ENCODE peak calls at places on chromosomes 4 and X, in seven cellular contexts. One of them, this sample, is unnamed.

GRCh38 chr4:127533028-127533700 is 99.6 kb upstream of the INTU start:
- DNase-seq in spleen: no peak
- DNase-seq in endothelial cell of umbilical vein: peak; percentile 39
- DNase-seq in sigmoid colon: peak; percentile 79
- DNase-seq in transverse colon: peak; percentile 8
- DNase-seq in HCT116: no peak
- DNase-seq in prostate gland: no peak
- DNase-seq in this sample: no peak

GRCh38 chrX:110021180-110022022 is 18.5 kb downstream of the TMEM164 start:
- DNase-seq in spleen: no peak
- DNase-seq in endothelial cell of umbilical vein: peak; percentile 64
- DNase-seq in sigmoid colon: no peak
- DNase-seq in transverse colon: no peak
- DNase-seq in HCT116: no peak
- DNase-seq in prostate gland: no peak
- DNase-seq in this sample: no peak

GRCh38 chr4:2964077-2964471 is 703 bp downstream of the GRK4 start:
- DNase-seq in spleen: no peak
- DNase-seq in endothelial cell of umbilical vein: peak; percentile 28
- DNase-seq in sigmoid colon: no peak
- DNase-seq in transverse colon: no peak
- DNase-seq in HCT116: no peak
- DNase-seq in prostate gland: no peak
- DNase-seq in this sample: no peak

GRCh38 chrX:77628294-77629025 is 157.6 kb downstream of the ATRX start:
- DNase-seq in spleen: no peak
- DNase-seq in endothelial cell of umbilical vein: peak; percentile 2
- DNase-seq in sigmoid colon: no peak
- DNase-seq in transverse colon: no peak
- DNase-seq in HCT116: no peak
- DNase-seq in prostate gland: no peak
- DNase-seq in this sample: no peak

GRCh38 chrX:26845051-26845450 is 618.1 kb downstream of the PPP4R3C start:
- DNase-seq in spleen: no peak
- DNase-seq in endothelial cell of umbilical vein: peak; percentile 75
- DNase-seq in sigmoid colon: no peak
- DNase-seq in transverse colon: no peak
- DNase-seq in HCT116: no peak
- DNase-seq in prostate gland: no peak
- DNase-seq in this sample: no peak

GRCh38 chrX:12970691-12971202 is 4.2 kb upstream of the TMSB4X start:
- DNase-seq in spleen: peak; percentile 64
- DNase-seq in endothelial cell of umbilical vein: peak; percentile 84
- DNase-seq in sigmoid colon: no peak
- DNase-seq in transverse colon: no peak
- DNase-seq in HCT116: no peak
- DNase-seq in prostate gland: no peak
- DNase-seq in this sample: no peak

GRCh38 chrX:107508925-107509324 is 59.5 kb downstream of the FRMPD3 start:
- DNase-seq in spleen: no peak
- DNase-seq in endothelial cell of umbilical vein: no peak
- DNase-seq in sigmoid colon: no peak
- DNase-seq in transverse colon: no peak
- DNase-seq in HCT116: no peak
- DNase-seq in prostate gland: no peak
- DNase-seq in this sample: no peak

GRCh38 chrX:19183777-19184485 is 61.7 kb upstream of the ADGRG2 start:
- DNase-seq in spleen: no peak
- DNase-seq in endothelial cell of umbilical vein: no peak
- DNase-seq in sigmoid colon: no peak
- DNase-seq in transverse colon: no peak
- DNase-seq in HCT116: no peak
- DNase-seq in prostate gland: no peak
- DNase-seq in this sample: no peak

GRCh38 chr4:52983563-52984303 is 121.6 kb downstream of the RASL11B start:
- DNase-seq in spleen: no peak
- DNase-seq in endothelial cell of umbilical vein: peak; percentile 64
- DNase-seq in sigmoid colon: no peak
- DNase-seq in transverse colon: no peak
- DNase-seq in HCT116: peak; percentile 50
- DNase-seq in prostate gland: peak; percentile 42
- DNase-seq in this sample: peak; percentile 21

GRCh38 chr4:108360857-108361820 is 192.4 kb upstream of the LEF1 start:
- DNase-seq in spleen: no peak
- DNase-seq in endothelial cell of umbilical vein: no peak
- DNase-seq in sigmoid colon: no peak
- DNase-seq in transverse colon: no peak
- DNase-seq in HCT116: no peak
- DNase-seq in prostate gland: peak; percentile 10
- DNase-seq in this sample: no peak

DNA sequence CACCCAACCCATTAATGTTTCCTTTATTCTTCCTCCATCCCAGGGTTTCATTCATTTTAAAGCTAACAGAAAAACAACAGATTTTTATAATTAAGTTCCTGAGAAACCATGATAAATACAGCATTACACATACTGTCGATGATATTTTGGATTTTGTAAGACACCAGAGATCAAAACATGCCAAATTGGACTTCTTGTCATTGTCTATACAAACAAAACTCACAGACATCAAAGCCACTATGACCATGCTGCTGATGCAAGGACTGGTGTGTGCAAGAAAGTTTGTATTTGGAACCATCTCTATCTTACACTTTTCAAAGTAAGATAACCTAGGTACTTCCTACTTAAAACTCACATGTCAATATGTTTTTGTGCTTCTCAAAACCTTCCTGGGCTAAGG is 294.0 kb upstream of the UGT8 start:
- DNase-seq in spleen: no peak
- DNase-seq in endothelial cell of umbilical vein: no peak
- DNase-seq in sigmoid colon: no peak
- DNase-seq in transverse colon: no peak
- DNase-seq in HCT116: no peak
- DNase-seq in prostate gland: no peak
- DNase-seq in this sample: no peak
- TF ChIP-seq POLR2A in spleen: no peak
- TF ChIP-seq POLR2A in endothelial cell of umbilical vein: no peak
- TF ChIP-seq POLR2A in sigmoid colon: no peak
- TF ChIP-seq POLR2A in transverse colon: no peak
- TF ChIP-seq POLR2A in HCT116: no peak
- TF ChIP-seq POLR2A in prostate gland: no peak
- TF ChIP-seq POLR2A in this sample: no peak

DNA sequence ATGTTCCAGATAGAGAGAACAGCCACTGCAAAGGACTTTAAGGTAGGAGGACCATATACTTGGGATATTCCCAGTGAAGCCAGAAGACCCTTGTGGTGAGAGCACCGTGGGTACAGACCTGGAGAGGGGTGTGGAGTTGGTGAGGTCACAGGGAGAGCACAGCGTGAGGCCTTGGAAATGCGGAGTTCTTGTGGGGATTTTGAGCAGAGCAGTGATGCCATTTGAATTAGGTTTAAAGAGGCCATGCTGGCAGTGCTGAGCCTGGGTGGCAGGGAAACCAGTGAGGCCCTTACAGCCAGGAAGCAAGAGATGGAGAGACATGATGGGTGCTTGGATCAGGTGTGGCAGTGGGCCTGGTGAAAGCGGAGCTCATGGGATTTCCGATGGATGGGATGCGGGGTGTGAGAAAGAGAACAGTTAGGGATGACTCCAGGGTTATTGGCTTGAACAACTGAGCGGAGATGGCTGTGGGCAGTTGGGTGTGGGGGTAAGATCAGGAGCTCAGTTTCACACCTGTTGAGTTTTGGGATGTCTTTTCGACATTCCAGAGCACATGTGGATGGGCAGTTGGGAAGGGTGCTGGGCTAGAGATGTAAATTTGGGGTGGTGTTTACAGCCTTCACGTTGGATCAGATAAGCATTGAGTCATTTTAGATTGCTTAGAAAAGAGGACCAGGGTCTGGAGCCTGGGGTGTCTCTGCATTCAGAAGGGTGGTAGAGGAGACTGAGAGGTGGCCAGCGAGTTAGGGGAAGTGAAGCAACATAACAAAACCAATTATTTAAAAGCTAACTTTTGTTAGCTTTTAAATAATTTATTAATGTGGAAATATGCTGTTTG is 68.9 kb downstream of the TMEM131L start:
- DNase-seq in spleen: no peak
- DNase-seq in endothelial cell of umbilical vein: no peak
- DNase-seq in sigmoid colon: no peak
- DNase-seq in transverse colon: no peak
- DNase-seq in HCT116: no peak
- DNase-seq in prostate gland: no peak
- DNase-seq in this sample: no peak
- TF ChIP-seq POLR2AphosphoS5 in spleen: no peak
- TF ChIP-seq POLR2AphosphoS5 in endothelial cell of umbilical vein: no peak
- TF ChIP-seq POLR2AphosphoS5 in sigmoid colon: no peak
- TF ChIP-seq POLR2AphosphoS5 in transverse colon: no peak
- TF ChIP-seq POLR2AphosphoS5 in HCT116: no peak
- TF ChIP-seq POLR2AphosphoS5 in prostate gland: no peak
- TF ChIP-seq POLR2AphosphoS5 in this sample: no peak

GRCh38 chr4:84582988-84583870 is at the start of gene CDS1:
- DNase-seq in spleen: peak; percentile 86
- DNase-seq in endothelial cell of umbilical vein: no peak
- DNase-seq in sigmoid colon: no peak
- DNase-seq in transverse colon: peak; percentile 84
- DNase-seq in HCT116: no peak
- DNase-seq in prostate gland: peak; percentile 62
- DNase-seq in this sample: peak; percentile 41
- TF ChIP-seq POLR2A in spleen: no peak
- TF ChIP-seq POLR2A in endothelial cell of umbilical vein: no peak
- TF ChIP-seq POLR2A in sigmoid colon: peak; percentile 29
- TF ChIP-seq POLR2A in transverse colon: peak; percentile 76
- TF ChIP-seq POLR2A in HCT116: no peak
- TF ChIP-seq POLR2A in prostate gland: no peak
- TF ChIP-seq POLR2A in this sample: no peak

GRCh38 chr4:150722908-150723362 is 141.0 kb downstream of the MAB21L2 start:
- DNase-seq in spleen: no peak
- DNase-seq in endothelial cell of umbilical vein: peak; percentile 45
- DNase-seq in sigmoid colon: peak; percentile 85
- DNase-seq in transverse colon: peak; percentile 92
- DNase-seq in HCT116: no peak
- DNase-seq in prostate gland: peak; percentile 47
- DNase-seq in this sample: no peak
- TF ChIP-seq POLR2AphosphoS5 in spleen: no peak
- TF ChIP-seq POLR2AphosphoS5 in endothelial cell of umbilical vein: no peak
- TF ChIP-seq POLR2AphosphoS5 in sigmoid colon: peak; percentile 62
- TF ChIP-seq POLR2AphosphoS5 in transverse colon: peak; percentile 68
- TF ChIP-seq POLR2AphosphoS5 in HCT116: no peak
- TF ChIP-seq POLR2AphosphoS5 in prostate gland: peak; percentile 75
- TF ChIP-seq POLR2AphosphoS5 in this sample: no peak

GRCh38 chrX:15672886-15673285 is 8.3 kb upstream of the CLTRN start:
- DNase-seq in spleen: no peak
- DNase-seq in endothelial cell of umbilical vein: no peak
- DNase-seq in sigmoid colon: no peak
- DNase-seq in transverse colon: no peak
- DNase-seq in HCT116: no peak
- DNase-seq in prostate gland: no peak
- DNase-seq in this sample: no peak

GRCh38 chrX:15675490-15675921 is 10.9 kb upstream of the CLTRN start:
- DNase-seq in spleen: peak; percentile 97
- DNase-seq in endothelial cell of umbilical vein: no peak
- DNase-seq in sigmoid colon: peak; percentile 93
- DNase-seq in transverse colon: peak; percentile 91
- DNase-seq in HCT116: peak; percentile 70
- DNase-seq in prostate gland: peak; percentile 68
- DNase-seq in this sample: peak; percentile 15

GRCh38 chrX:15673970-15674369 is 9.4 kb upstream of the CLTRN start:
- DNase-seq in spleen: no peak
- DNase-seq in endothelial cell of umbilical vein: no peak
- DNase-seq in sigmoid colon: no peak
- DNase-seq in transverse colon: no peak
- DNase-seq in HCT116: no peak
- DNase-seq in prostate gland: no peak
- DNase-seq in this sample: no peak

GRCh38 chrX:15674514-15674898 is 9.9 kb upstream of the CLTRN start:
- DNase-seq in spleen: peak; percentile 96
- DNase-seq in endothelial cell of umbilical vein: no peak
- DNase-seq in sigmoid colon: peak; percentile 99
- DNase-seq in transverse colon: peak; percentile 97
- DNase-seq in HCT116: peak; percentile 87
- DNase-seq in prostate gland: peak; percentile 91
- DNase-seq in this sample: peak; percentile 36

DNA sequence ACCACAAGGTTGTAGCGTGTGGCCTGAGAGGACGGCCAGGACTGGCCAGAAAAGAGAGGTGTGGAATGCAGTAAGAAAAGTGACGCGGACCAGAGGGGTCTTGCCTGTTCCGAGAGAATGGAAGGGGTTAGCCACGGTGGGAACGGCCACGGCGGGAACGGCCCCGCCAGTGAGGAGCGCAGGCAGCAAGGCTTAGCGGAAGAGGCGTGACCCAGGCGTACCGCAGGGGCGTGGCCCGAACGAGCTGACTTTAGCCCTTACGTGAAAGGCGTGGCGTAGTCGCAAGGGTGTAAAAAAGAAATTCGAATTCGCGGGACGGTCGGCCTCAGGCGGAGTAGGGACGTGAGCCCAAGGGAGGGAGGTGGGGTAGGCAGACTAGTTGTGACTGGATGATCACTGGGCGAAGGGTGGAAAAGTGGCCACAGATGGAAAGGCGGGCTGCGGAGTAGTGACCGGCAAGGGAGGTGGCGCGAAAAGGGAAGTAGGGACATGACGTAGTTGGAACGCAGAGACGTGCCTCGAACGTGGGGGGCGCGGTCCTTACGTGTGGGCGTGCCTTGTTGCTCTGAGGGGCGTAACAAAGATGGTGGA is 10.4 kb upstream of the CLTRN start:
- DNase-seq in spleen: peak; percentile 97
- DNase-seq in endothelial cell of umbilical vein: peak; percentile 93
- DNase-seq in sigmoid colon: peak; percentile 97
- DNase-seq in transverse colon: peak; percentile 94
- DNase-seq in HCT116: peak; percentile 80
- DNase-seq in prostate gland: peak; percentile 86
- DNase-seq in this sample: peak; percentile 41
- TF ChIP-seq POLR2A in spleen: no peak
- TF ChIP-seq POLR2A in endothelial cell of umbilical vein: peak; percentile 24
- TF ChIP-seq POLR2A in sigmoid colon: peak; percentile 28
- TF ChIP-seq POLR2A in transverse colon: peak; percentile 83
- TF ChIP-seq POLR2A in HCT116: no peak
- TF ChIP-seq POLR2A in prostate gland: no peak
- TF ChIP-seq POLR2A in this sample: peak; percentile 37

GRCh38 chr4:33193109-33193508 is 2472.9 kb downstream of the PCDH7 start:
- DNase-seq in spleen: no peak
- DNase-seq in endothelial cell of umbilical vein: no peak
- DNase-seq in sigmoid colon: no peak
- DNase-seq in transverse colon: no peak
- DNase-seq in HCT116: no peak
- DNase-seq in prostate gland: no peak
- DNase-seq in this sample: no peak
- TF ChIP-seq POLR2AphosphoS5 in spleen: no peak
- TF ChIP-seq POLR2AphosphoS5 in endothelial cell of umbilical vein: no peak
- TF ChIP-seq POLR2AphosphoS5 in sigmoid colon: no peak
- TF ChIP-seq POLR2AphosphoS5 in transverse colon: no peak
- TF ChIP-seq POLR2AphosphoS5 in HCT116: no peak
- TF ChIP-seq POLR2AphosphoS5 in prostate gland: no peak
- TF ChIP-seq POLR2AphosphoS5 in this sample: no peak

This sample was measured in GM12891.